ENCODE peak calls at places on chromosomes 16 and 17, in four cellular contexts. W is fibroblast of lung, Z is DND-41, B is GM23248. P is an unnamed sample.

GRCh38 chr17:50684612-50685333 is 22.9 kb downstream of the ANKRD40 start:
- DNase-seq in W (no peak), Z (no peak), B (no peak), P (no peak)

GRCh38 chr17:76867578-76868175 is 527 bp upstream of the MGAT5B start:
- DNase-seq in W (peak; percentile 64), Z (peak; percentile 9), B (peak; percentile 62), P (no peak)

GRCh38 chr17:56820207-56820606 is 13.5 kb downstream of the C17orf67 start:
- DNase-seq in W (no peak), Z (no peak), B (no peak), P (no peak)

GRCh38 chr17:56351675-56352074 is 198.4 kb downstream of the ANKFN1 start:
- DNase-seq in W (no peak), Z (no peak), B (no peak), P (no peak)

GRCh38 chr17:50487213-50488096 is 8.8 kb downstream of the RSAD1 start:
- DNase-seq in W (peak; percentile 24), Z (no peak), B (peak; percentile 73), P (no peak)

GRCh38 chr17:75481194-75482059 is 25.0 kb downstream of the TMEM94 start:
- DNase-seq in W (no peak), Z (no peak), B (no peak), P (no peak)

GRCh38 chr17:56112086-56112485 is 41.2 kb upstream of the ANKFN1 start:
- DNase-seq in W (peak; percentile 84), Z (no peak), B (peak; percentile 82), P (no peak)

GRCh38 chr16:78462261-78463208 is 363.1 kb downstream of the WWOX start:
- DNase-seq in W (no peak), Z (no peak), B (no peak), P (no peak)

GRCh38 chr17:57940217-57940616 is 15.0 kb downstream of the CUEDC1 start:
- DNase-seq in W (no peak), Z (no peak), B (no peak), P (no peak)

GRCh38 chr17:49969134-49969759 is at the start of gene DLX4:
- DNase-seq in W (no peak), Z (no peak), B (peak; percentile 69), P (no peak)

GRCh38 chr16:85851034-85851780 is 47.8 kb upstream of the IRF8 start:
- DNase-seq in W (no peak), Z (no peak), B (no peak), P (no peak)

GRCh38 chr17:34581446-34582184 is 2.2 kb downstream of the TMEM132E start:
- DNase-seq in W (no peak), Z (no peak), B (peak; percentile 34), P (no peak)

GRCh38 chr17:46944931-46945330 is 22.0 kb downstream of the GOSR2 start:
- DNase-seq in W (no peak), Z (no peak), B (peak; percentile 32), P (no peak)

GRCh38 chr16:66318505-66318904 is 48.0 kb upstream of the CDH5 start:
- DNase-seq in W (no peak), Z (no peak), B (no peak), P (no peak)
- H3K9ac ChIP-seq in W (no peak overlapping the region), Z (no peak overlapping the region), B (no peak overlapping the region), P (no peak overlapping the region)

GRCh38 chr17:80790021-80790765 is 201.4 kb upstream of the CHMP6 start:
- DNase-seq in W (peak; percentile 10), Z (peak; percentile 67), B (peak; percentile 5), P (no peak)
- H3K9ac ChIP-seq in W (peak overlapping the region; percentile 46), Z (peak overlapping the region; percentile 60), B (peak overlapping the region; percentile 69), P (no peak overlapping the region)

GRCh38 chr17:29108806-29109476 is 66.0 kb downstream of the PIPOX start:
- DNase-seq in W (no peak), Z (no peak), B (no peak), P (no peak)

GRCh38 chr17:29107084-29107483 is 64.1 kb downstream of the PIPOX start:
- DNase-seq in W (no peak), Z (no peak), B (no peak), P (no peak)

GRCh38 chr17:29110372-29110757 is 67.4 kb downstream of the PIPOX start:
- DNase-seq in W (no peak), Z (no peak), B (no peak), P (no peak)

GRCh38 chr17:29109477-29110371 is 66.8 kb downstream of the PIPOX start:
- DNase-seq in W (no peak), Z (no peak), B (no peak), P (no peak)

DNA sequence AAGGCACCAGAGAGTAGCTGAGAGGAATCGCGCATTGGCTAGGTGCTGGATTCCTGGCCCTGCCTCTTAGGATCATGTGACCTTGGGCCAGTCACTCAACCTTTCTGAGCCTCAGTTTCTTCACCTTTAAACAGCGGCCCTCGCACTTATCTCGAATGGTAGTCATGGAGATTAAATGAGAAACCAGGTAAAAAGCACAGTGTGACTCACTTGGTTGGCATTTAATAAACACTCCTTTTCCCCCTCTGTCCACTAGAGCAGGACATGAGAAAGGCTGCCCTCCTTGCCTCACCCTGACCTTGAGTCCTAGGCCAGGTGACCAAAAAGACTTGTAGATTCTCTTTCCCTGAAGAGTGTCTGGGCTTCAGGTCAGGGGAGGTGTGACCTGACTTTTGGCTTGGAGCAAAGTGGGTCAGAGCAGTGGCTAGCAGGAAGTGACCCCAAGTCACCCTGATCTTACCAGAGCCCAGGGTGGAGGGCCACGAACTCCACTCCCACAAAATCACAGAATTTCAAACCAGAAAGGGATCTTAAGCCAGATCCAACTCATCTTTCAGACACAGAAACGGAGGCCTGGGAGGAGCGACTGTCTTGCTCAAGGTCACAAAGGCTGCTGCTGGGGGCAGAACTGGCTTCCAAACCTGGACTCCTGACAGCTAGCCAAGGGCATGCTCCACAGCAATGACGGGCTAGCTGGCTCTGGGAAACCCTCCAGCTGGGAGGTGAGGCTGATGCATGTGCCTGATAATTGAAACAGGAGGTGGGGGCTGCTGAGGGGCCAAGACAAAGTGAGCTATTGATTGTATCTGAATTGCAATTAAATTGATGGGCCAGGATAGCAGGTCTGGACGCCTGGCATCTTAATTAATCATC is 65.2 kb downstream of the PIPOX start:
- DNase-seq in W (peak; percentile 16), Z (no peak), B (no peak), P (no peak)
- H3K9ac ChIP-seq in W (no peak overlapping the region), Z (no peak overlapping the region), B (no peak overlapping the region), P (no peak overlapping the region)

GRCh38 chr16:57146735-57147134 is 39.1 kb downstream of the PSME3IP1 start:
- DNase-seq in W (no peak), Z (no peak), B (peak; percentile 24), P (no peak)
- H3K9ac ChIP-seq in W (no peak overlapping the region), Z (no peak overlapping the region), B (no peak overlapping the region), P (no peak overlapping the region)

GRCh38 chr16:12904041-12904671 is 2.8 kb downstream of the SHISA9 start:
- DNase-seq in W (no peak), Z (no peak), B (no peak), P (no peak)

GRCh38 chr16:12903325-12904040 is 2.1 kb downstream of the SHISA9 start:
- DNase-seq in W (no peak), Z (no peak), B (no peak), P (no peak)

GRCh38 chr16:12901597-12902436 is at the start of gene SHISA9:
- DNase-seq in W (peak; percentile 7), Z (no peak), B (peak; percentile 41), P (no peak)

GRCh38 chr16:12901204-12901596 is 198 bp upstream of the SHISA9 start:
- DNase-seq in W (no peak), Z (no peak), B (no peak), P (peak; percentile 75)

DNA sequence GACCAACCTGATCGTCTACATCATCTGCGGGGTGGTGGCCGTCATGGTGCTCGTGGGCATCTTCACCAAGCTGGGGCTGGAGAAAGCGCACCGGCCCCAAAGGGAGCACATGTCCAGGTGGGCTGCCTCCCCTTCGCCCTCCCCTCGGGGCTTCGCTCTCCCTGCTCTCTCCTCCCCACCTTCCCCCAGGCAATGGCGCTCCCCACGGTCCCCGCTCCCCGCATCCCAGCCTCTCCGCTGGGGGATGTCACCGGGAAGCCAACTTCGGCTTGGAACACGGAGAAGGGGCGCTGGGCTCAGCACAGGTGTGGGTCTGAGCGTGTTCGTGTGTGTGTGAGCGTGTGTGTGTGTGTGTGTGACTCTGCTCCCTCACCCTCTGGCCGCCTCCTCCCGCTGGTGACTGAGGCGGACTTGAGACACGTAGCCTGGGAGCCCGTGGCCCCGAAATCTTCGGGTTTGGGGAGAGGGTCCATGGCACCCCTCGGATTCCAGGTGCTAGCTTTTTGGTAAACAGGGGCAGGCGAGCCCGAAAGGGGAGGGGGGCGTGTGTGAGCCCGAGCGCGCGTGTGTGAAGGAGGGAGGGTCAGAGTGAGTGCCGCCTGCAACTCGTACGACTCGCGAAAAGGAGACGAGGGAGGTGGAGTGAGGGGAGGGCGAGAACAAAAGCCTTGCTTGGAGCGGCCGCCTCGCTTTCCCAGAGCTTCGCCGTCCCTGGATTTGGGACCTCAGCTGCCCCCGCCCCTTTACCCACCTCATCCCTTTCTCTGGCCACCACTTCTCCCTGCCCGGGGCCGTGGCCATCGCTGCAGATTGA is 1.3 kb downstream of the SHISA9 start:
- DNase-seq in W (no peak), Z (no peak), B (no peak), P (no peak)
- H3K9ac ChIP-seq in W (no peak overlapping the region), Z (no peak overlapping the region), B (no peak overlapping the region), P (peak overlapping the region; percentile 84)

DNA sequence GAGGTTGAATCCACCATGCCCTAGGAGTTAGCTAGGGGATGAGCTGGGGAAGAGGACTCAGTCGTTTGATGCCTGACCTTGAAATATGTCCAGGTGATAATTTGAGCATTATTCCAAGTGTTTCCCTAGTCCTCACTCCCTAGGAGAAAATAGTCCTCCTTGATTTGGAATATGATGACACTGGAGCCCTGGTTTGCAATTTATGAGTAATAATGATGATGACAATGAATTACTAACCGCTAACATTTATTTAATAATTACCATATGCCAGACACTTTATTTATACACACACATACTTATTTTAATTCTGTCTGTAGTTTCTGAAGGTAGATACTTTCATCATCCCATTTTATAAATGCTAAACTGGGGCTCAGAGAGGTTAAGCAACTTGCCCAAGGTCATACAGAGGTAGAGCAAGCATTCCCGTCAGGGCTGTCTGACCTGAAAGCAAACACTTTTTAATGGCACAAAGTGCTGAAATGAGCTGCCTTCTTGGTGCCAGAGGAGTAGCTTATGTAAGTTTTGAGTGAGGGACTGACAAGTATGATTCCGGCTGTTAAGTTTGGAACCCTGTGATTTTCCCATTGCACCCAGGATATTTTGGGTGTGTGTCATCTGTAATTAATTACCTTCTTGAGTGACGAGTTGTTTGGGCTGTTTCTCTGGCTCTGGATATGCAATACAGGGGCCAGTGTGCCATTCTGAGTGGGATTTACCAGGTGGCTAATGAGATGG is 211.6 kb downstream of the SNX29 start:
- DNase-seq in W (peak; percentile 22), Z (no peak), B (peak; percentile 72), P (no peak)
- H3K9ac ChIP-seq in W (no peak overlapping the region), Z (no peak overlapping the region), B (peak overlapping the region; percentile 56), P (no peak overlapping the region)

GRCh38 chr17:73280191-73280590 is 18.5 kb upstream of the CPSF4L start:
- DNase-seq in W (no peak), Z (no peak), B (no peak), P (no peak)

GRCh38 chr17:73282629-73283028 is 20.9 kb upstream of the CPSF4L start:
- DNase-seq in W (no peak), Z (no peak), B (no peak), P (no peak)

GRCh38 chr17:73283250-73283649 is 21.6 kb upstream of the CPSF4L start:
- DNase-seq in W (no peak), Z (no peak), B (no peak), P (no peak)

GRCh38 chr17:73283841-73284282 is 22.2 kb upstream of the CPSF4L start:
- DNase-seq in W (no peak), Z (no peak), B (no peak), P (peak; percentile 48)

GRCh38 chr17:73281926-73282325 is 20.2 kb upstream of the CPSF4L start:
- DNase-seq in W (no peak), Z (no peak), B (no peak), P (no peak)
- H3K9ac ChIP-seq in W (no peak overlapping the region), Z (no peak overlapping the region), B (no peak overlapping the region), P (no peak overlapping the region)

P was measured in NT2/D1.